ENCODE peak calls at places on chromosome 6, in eight cellular contexts. L is tibial artery, D is H9, N is heart right ventricle, T is hepatocyte, C is OCI-LY7, R is ascending aorta, Y is PC-3. K is an unnamed sample.

GRCh38 chr6:52992980-52993379 is 2.1 kb downstream of the GSTA4 start:
- DNase-seq in Y (peak; percentile 28), D (no peak), C (no peak), T (no peak), N (no peak), R (no peak), L (no peak), K (peak; percentile 46)

GRCh38 chr6:42616716-42617115 is 52.9 kb downstream of the UBR2 start:
- DNase-seq in L (no peak), D (no peak), C (no peak), Y (no peak), R (no peak), N (no peak), T (no peak), K (no peak)

GRCh38 chr6:41427642-41428401 is 92.4 kb downstream of the NCR2 start:
- DNase-seq in R (peak; percentile 71), D (peak; percentile 82), T (peak; percentile 78), L (peak; percentile 75), N (peak; percentile 31), Y (peak; percentile 60), C (no peak), K (peak; percentile 32)

GRCh38 chr6:19301980-19302379 is 535.2 kb upstream of the ID4 start:
- DNase-seq in N (no peak), C (no peak), D (no peak), T (no peak), R (no peak), Y (peak; percentile 81), L (no peak), K (peak; percentile 44)

GRCh38 chr6:118770112-118770788 is 118.9 kb upstream of the CEP85L start:
- DNase-seq in N (no peak), Y (peak; percentile 36), D (no peak), T (no peak), C (no peak), R (no peak), L (no peak), K (no peak)

GRCh38 chr6:165340532-165340931 is 31.1 kb upstream of the C6orf118 start:
- DNase-seq in C (no peak), N (no peak), R (no peak), Y (no peak), D (no peak), L (no peak), T (no peak), K (no peak)

GRCh38 chr6:137849076-137849708 is 17.9 kb upstream of the TNFAIP3 start:
- DNase-seq in C (no peak), L (no peak), N (no peak), D (no peak), Y (no peak), T (no peak), R (no peak), K (no peak)

GRCh38 chr6:151294561-151295101 is 54.9 kb downstream of the AKAP12 start:
- DNase-seq in D (no peak), C (no peak), R (no peak), L (no peak), T (no peak), N (no peak), Y (no peak), K (no peak)

GRCh38 chr6:131210469-131210868 is 75.2 kb downstream of the AKAP7 start:
- DNase-seq in L (no peak), Y (no peak), D (no peak), N (no peak), T (no peak), R (no peak), C (no peak), K (no peak)

GRCh38 chr6:131213501-131213990 is 78.3 kb downstream of the AKAP7 start:
- DNase-seq in D (no peak), Y (no peak), T (no peak), N (no peak), L (no peak), R (no peak), C (no peak), K (no peak)

GRCh38 chr6:131215212-131215611 is 79.9 kb downstream of the AKAP7 start:
- DNase-seq in T (no peak), Y (no peak), R (no peak), N (no peak), D (no peak), L (no peak), C (no peak), K (no peak)

GRCh38 chr6:131212928-131213327 is 77.7 kb downstream of the AKAP7 start:
- DNase-seq in Y (no peak), R (no peak), L (no peak), N (no peak), C (no peak), D (no peak), T (no peak), K (no peak)

GRCh38 chr6:131212024-131212423 is 76.8 kb downstream of the AKAP7 start:
- DNase-seq in L (no peak), N (no peak), C (no peak), T (no peak), R (no peak), D (no peak), Y (peak; percentile 57), K (no peak)
- H3K27ac ChIP-seq in L (no peak overlapping the region), N (no peak overlapping the region), C (no peak overlapping the region), T (no peak overlapping the region), R (no peak overlapping the region), D (no peak overlapping the region), Y (peak overlapping the region; percentile 38), K (no peak overlapping the region)

DNA sequence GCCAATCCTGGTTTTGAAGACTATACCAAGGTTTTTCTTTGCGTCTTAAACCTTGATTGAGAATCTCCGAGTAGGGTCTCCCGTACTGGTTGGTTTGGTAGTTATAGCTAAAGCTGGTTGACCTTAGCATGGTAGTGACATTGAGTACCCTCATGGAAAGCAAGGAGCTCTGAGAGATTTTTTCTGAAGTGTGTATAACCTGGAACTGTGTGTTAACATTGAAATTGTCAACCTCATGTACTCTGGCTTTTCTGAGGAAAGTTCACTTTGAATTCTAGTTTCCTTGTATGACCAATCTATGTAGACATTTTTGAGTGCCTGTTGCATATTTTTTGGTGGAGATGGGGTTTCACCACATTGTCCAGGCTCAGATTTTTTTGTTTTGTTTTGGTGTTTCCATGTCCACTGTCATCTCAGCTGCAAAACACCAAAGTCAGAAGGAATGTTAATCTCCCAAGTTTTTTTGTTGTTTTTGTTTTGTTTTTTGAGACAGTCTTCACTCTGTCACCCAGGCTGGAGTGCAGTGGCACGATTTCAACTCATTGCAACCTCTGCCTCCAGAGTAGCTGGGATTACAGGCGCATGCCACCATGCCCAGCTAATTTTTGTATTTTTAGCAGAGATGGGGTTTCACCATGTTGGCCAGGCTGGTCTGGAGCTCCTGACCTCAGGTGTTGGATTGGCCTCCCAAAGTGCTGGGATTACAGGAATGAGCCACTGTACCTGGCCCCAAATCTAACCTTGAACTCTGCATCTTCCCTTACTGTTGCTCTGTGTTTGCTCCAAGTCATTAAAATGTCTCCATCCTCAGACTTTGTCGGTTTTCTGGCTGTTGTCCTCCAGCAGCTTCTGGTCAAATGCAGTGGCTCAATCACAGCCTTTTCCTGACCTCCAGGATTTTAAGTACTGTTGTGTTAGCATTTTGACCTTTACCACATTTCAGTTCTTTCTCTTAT is 4.3 kb downstream of the RPS12 start:
- DNase-seq in L (no peak), T (no peak), D (no peak), R (no peak), C (peak; percentile 7), N (no peak), Y (no peak), K (no peak)
- H3K27ac ChIP-seq in L (no peak overlapping the region), T (no peak overlapping the region), D (peak overlapping the region; percentile 48), R (no peak overlapping the region), C (peak overlapping the region; percentile 23), N (no peak overlapping the region), Y (no peak overlapping the region), K (no peak overlapping the region)

GRCh38 chr6:158002951-158003853 is 21.5 kb downstream of the SYNJ2 start:
- DNase-seq in N (peak; percentile 75), Y (no peak), R (peak; percentile 90), C (no peak), D (no peak), T (peak; percentile 64), L (peak; percentile 83), K (peak; percentile 71)

GRCh38 chr6:158002249-158002950 is 20.7 kb downstream of the SYNJ2 start:
- DNase-seq in N (no peak), Y (peak; percentile 79), C (no peak), D (no peak), R (no peak), L (no peak), T (peak; percentile 43), K (peak; percentile 83)

GRCh38 chr6:157997893-157998608 is 16.4 kb downstream of the SYNJ2 start:
- DNase-seq in D (no peak), T (no peak), C (no peak), L (no peak), Y (no peak), R (no peak), N (no peak), K (no peak)

GRCh38 chr6:157999100-158000051 is 17.7 kb downstream of the SYNJ2 start:
- DNase-seq in D (no peak), C (no peak), T (no peak), L (no peak), R (no peak), Y (no peak), N (no peak), K (no peak)

DNA sequence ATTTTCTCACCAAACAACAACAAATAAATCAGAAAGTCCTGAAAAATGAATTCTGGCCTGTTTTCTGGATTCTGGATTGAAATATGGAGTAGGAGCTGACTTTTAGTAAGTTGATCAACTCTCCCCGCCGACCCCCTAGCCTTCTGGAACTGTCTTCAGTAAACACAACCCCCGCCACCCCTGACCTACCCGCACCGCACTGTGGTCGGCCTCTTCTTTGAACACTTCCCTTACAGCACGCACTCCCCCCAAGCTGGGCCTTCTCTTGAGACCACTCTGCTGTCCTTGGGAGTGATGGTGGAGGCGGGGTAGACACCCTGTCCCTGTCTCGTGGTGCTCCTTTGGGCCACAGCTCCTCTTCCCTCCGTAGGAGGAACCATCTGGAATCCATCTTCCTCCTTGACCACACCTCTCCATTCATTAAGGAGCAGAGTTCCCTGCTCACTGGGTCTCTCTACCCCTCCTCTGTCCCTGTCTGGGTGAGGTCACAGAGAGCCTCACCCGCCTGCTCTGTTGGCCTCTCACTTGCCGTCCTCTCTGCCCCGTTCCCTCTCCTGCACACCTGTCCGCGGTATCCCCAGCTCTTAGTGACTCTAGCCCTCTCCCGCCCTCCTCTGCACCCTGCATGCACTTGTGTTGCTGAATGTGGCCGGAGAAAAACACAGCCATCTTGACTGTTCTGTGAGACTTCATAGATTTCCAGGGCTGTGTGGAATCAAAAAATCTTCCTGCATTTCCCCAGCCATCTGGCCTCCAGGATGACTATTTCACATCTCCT is 19.1 kb downstream of the SYNJ2 start:
- DNase-seq in C (no peak), N (no peak), R (no peak), D (no peak), Y (no peak), T (no peak), L (no peak), K (no peak)
- H3K27ac ChIP-seq in C (no peak overlapping the region), N (peak overlapping the region; percentile 6), R (peak overlapping the region; percentile 90), D (no peak overlapping the region), Y (no peak overlapping the region), T (peak overlapping the region; percentile 16), L (peak overlapping the region; percentile 76), K (no peak overlapping the region)

DNA sequence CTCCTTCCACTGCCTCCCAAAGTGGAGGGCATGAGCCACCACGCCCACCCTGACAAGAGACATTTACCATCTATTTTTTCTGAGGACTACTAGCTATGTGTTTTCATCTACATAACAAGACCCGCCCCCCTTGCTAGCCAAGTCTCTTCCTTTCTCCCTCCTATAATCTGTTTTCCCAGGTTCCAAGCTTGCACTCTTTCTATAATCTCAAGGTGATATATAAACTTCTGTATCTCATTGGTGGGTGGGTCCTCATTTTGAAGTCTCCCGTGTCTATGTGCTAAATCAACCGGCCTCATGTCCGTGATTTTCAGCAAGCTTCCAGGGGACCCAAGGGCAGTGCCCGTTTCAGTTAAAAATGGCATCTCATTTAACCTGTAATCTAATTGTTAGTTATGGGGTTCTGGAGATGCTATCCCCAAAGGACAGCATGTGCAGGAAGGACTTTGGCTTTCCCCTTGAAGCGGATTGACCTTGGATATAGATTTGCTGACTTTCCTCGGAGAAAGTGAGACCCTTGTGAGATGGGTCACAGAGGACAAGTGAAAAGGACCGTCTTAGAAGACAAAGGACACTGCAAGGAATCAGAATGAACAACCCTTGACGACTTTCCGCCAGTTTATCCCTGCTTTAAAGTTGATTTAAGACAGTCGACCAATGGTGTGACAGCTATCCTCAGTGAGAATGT is 22.4 kb downstream of the OR2B2 start:
- DNase-seq in C (peak; percentile 86), T (no peak), Y (no peak), N (no peak), L (no peak), R (no peak), D (peak; percentile 60), K (peak; percentile 8)
- H3K27ac ChIP-seq in C (peak overlapping the region; percentile 100), T (peak overlapping the region; percentile 81), Y (no peak overlapping the region), N (no peak overlapping the region), L (no peak overlapping the region), R (no peak overlapping the region), D (peak overlapping the region; percentile 81), K (no peak overlapping the region)